ENCODE peak calls at places on chromosomes 3 and 15, in five cellular contexts. One of them, this sample, is unnamed.

GRCh38 chr15:93331545-93332117 is 242.6 kb upstream of the RGMA start:
- DNase-seq in spleen: no peak
- DNase-seq in breast epithelium: no peak
- DNase-seq in pancreas: peak; percentile 31
- DNase-seq in GM12865: no peak
- DNase-seq in this sample: no peak

GRCh38 chr3:81980566-81981494 is 219.4 kb upstream of the GBE1 start:
- DNase-seq in spleen: no peak
- DNase-seq in breast epithelium: no peak
- DNase-seq in pancreas: no peak
- DNase-seq in GM12865: no peak
- DNase-seq in this sample: no peak

GRCh38 chr3:193378706-193379105 is at the start of gene ATP13A5:
- DNase-seq in spleen: no peak
- DNase-seq in breast epithelium: no peak
- DNase-seq in pancreas: no peak
- DNase-seq in GM12865: no peak
- DNase-seq in this sample: no peak

GRCh38 chr3:183328164-183328563 is 75.1 kb downstream of the B3GNT5 start:
- DNase-seq in spleen: no peak
- DNase-seq in breast epithelium: no peak
- DNase-seq in pancreas: no peak
- DNase-seq in GM12865: no peak
- DNase-seq in this sample: peak; percentile 39

GRCh38 chr15:29455055-29455454 is 185.4 kb upstream of the NSMCE3 start:
- DNase-seq in spleen: no peak
- DNase-seq in breast epithelium: no peak
- DNase-seq in pancreas: no peak
- DNase-seq in GM12865: no peak
- DNase-seq in this sample: no peak

GRCh38 chr3:18302517-18302916 is 122.6 kb downstream of the SATB1 start:
- DNase-seq in spleen: no peak
- DNase-seq in breast epithelium: no peak
- DNase-seq in pancreas: no peak
- DNase-seq in GM12865: no peak
- DNase-seq in this sample: peak; percentile 88

GRCh38 chr15:51864408-51865056 is 35.1 kb downstream of the TMOD3 start:
- DNase-seq in spleen: no peak
- DNase-seq in breast epithelium: no peak
- DNase-seq in pancreas: no peak
- DNase-seq in GM12865: no peak
- DNase-seq in this sample: peak; percentile 71

GRCh38 chr15:65731926-65732325 is 60.2 kb downstream of the DENND4A start:
- DNase-seq in spleen: no peak
- DNase-seq in breast epithelium: no peak
- DNase-seq in pancreas: no peak
- DNase-seq in GM12865: no peak
- DNase-seq in this sample: peak; percentile 3

GRCh38 chr3:133393204-133393603 is 6.7 kb upstream of the BFSP2 start:
- DNase-seq in spleen: no peak
- DNase-seq in breast epithelium: peak; percentile 78
- DNase-seq in pancreas: no peak
- DNase-seq in GM12865: no peak
- DNase-seq in this sample: no peak

GRCh38 chr15:95626501-95627361 is 703.8 kb upstream of the NR2F2 start:
- DNase-seq in spleen: no peak
- DNase-seq in breast epithelium: no peak
- DNase-seq in pancreas: no peak
- DNase-seq in GM12865: peak; percentile 34
- DNase-seq in this sample: no peak

GRCh38 chr3:170055209-170055608 is 17.4 kb downstream of the GPR160 start:
- DNase-seq in spleen: no peak
- DNase-seq in breast epithelium: no peak
- DNase-seq in pancreas: no peak
- DNase-seq in GM12865: peak; percentile 89
- DNase-seq in this sample: peak; percentile 44

GRCh38 chr3:31880020-31880419 is 101.0 kb downstream of the OSBPL10 start:
- DNase-seq in spleen: no peak
- DNase-seq in breast epithelium: no peak
- DNase-seq in pancreas: no peak
- DNase-seq in GM12865: peak; percentile 21
- DNase-seq in this sample: peak; percentile 24

GRCh38 chr15:90062023-90062728 is 40.1 kb downstream of the IDH2 start:
- DNase-seq in spleen: no peak
- DNase-seq in breast epithelium: peak; percentile 67
- DNase-seq in pancreas: peak; percentile 93
- DNase-seq in GM12865: peak; percentile 84
- DNase-seq in this sample: no peak

GRCh38 chr15:87940763-87941162 is 315.8 kb downstream of the NTRK3 start:
- DNase-seq in spleen: no peak
- DNase-seq in breast epithelium: no peak
- DNase-seq in pancreas: no peak
- DNase-seq in GM12865: no peak
- DNase-seq in this sample: no peak

GRCh38 chr15:29860872-29861271 is 38.6 kb upstream of the TJP1 start:
- DNase-seq in spleen: no peak
- DNase-seq in breast epithelium: no peak
- DNase-seq in pancreas: no peak
- DNase-seq in GM12865: no peak
- DNase-seq in this sample: peak; percentile 10

GRCh38 chr3:46541856-46542255 is 24.2 kb downstream of the LRRC2 start:
- DNase-seq in spleen: no peak
- DNase-seq in breast epithelium: no peak
- DNase-seq in pancreas: no peak
- DNase-seq in GM12865: peak; percentile 38
- DNase-seq in this sample: no peak

GRCh38 chr3:196198771-196199753 is 12.1 kb downstream of the ZDHHC19 start:
- DNase-seq in spleen: peak; percentile 64
- DNase-seq in breast epithelium: no peak
- DNase-seq in pancreas: no peak
- DNase-seq in GM12865: no peak
- DNase-seq in this sample: peak; percentile 15

GRCh38 chr3:110237091-110237615 is 834.5 kb upstream of the NECTIN3 start:
- DNase-seq in spleen: no peak
- DNase-seq in breast epithelium: no peak
- DNase-seq in pancreas: no peak
- DNase-seq in GM12865: no peak
- DNase-seq in this sample: no peak

GRCh38 chr3:120569224-120569915 is 26.8 kb upstream of the NDUFB4 start:
- DNase-seq in spleen: no peak
- DNase-seq in breast epithelium: no peak
- DNase-seq in pancreas: no peak
- DNase-seq in GM12865: no peak
- DNase-seq in this sample: no peak

GRCh38 chr15:90291679-90292356 is 26.3 kb downstream of the NGRN start:
- DNase-seq in spleen: no peak
- DNase-seq in breast epithelium: no peak
- DNase-seq in pancreas: peak; percentile 53
- DNase-seq in GM12865: peak; percentile 59
- DNase-seq in this sample: peak; percentile 24

GRCh38 chr15:88663216-88663615 is 24.4 kb downstream of the ISG20 start:
- DNase-seq in spleen: peak; percentile 69
- DNase-seq in breast epithelium: peak; percentile 54
- DNase-seq in pancreas: no peak
- DNase-seq in GM12865: no peak
- DNase-seq in this sample: no peak

GRCh38 chr3:14360123-14360881 is 42.1 kb upstream of the SLC6A6 start:
- DNase-seq in spleen: no peak
- DNase-seq in breast epithelium: no peak
- DNase-seq in pancreas: no peak
- DNase-seq in GM12865: no peak
- DNase-seq in this sample: no peak

GRCh38 chr3:78838362-78838761 is 929.4 kb downstream of the ROBO1 start:
- DNase-seq in spleen: no peak
- DNase-seq in breast epithelium: no peak
- DNase-seq in pancreas: no peak
- DNase-seq in GM12865: peak; percentile 52
- DNase-seq in this sample: no peak

GRCh38 chr3:47152578-47152977 is 11.3 kb downstream of the SETD2 start:
- DNase-seq in spleen: no peak
- DNase-seq in breast epithelium: no peak
- DNase-seq in pancreas: no peak
- DNase-seq in GM12865: no peak
- DNase-seq in this sample: no peak

GRCh38 chr3:98482717-98483482 is 14.6 kb upstream of the OR5K2 start:
- DNase-seq in spleen: no peak
- DNase-seq in breast epithelium: no peak
- DNase-seq in pancreas: no peak
- DNase-seq in GM12865: peak; percentile 33
- DNase-seq in this sample: no peak

GRCh38 chr3:21562225-21562624 is 188.8 kb downstream of the ZNF385D start:
- DNase-seq in spleen: no peak
- DNase-seq in breast epithelium: no peak
- DNase-seq in pancreas: no peak
- DNase-seq in GM12865: no peak
- DNase-seq in this sample: peak; percentile 45

GRCh38 chr3:78497025-78497424 is 1270.8 kb downstream of the ROBO1 start:
- DNase-seq in spleen: no peak
- DNase-seq in breast epithelium: no peak
- DNase-seq in pancreas: no peak
- DNase-seq in GM12865: no peak
- DNase-seq in this sample: no peak

GRCh38 chr3:127867986-127868385 is 45.7 kb upstream of the MGLL start:
- DNase-seq in spleen: no peak
- DNase-seq in breast epithelium: no peak
- DNase-seq in pancreas: no peak
- DNase-seq in GM12865: no peak
- DNase-seq in this sample: peak; percentile 68

GRCh38 chr3:42061711-42062408 is 29.3 kb upstream of the TRAK1 start:
- DNase-seq in spleen: no peak
- DNase-seq in breast epithelium: peak; percentile 45
- DNase-seq in pancreas: no peak
- DNase-seq in GM12865: no peak
- DNase-seq in this sample: peak; percentile 95

GRCh38 chr15:49521802-49522201 is 98.8 kb downstream of the FGF7 start:
- DNase-seq in spleen: no peak
- DNase-seq in breast epithelium: no peak
- DNase-seq in pancreas: no peak
- DNase-seq in GM12865: peak; percentile 13
- DNase-seq in this sample: peak; percentile 28
- TF ChIP-seq CTCF in spleen: no peak
- TF ChIP-seq CTCF in breast epithelium: no peak
- TF ChIP-seq CTCF in pancreas: no peak
- TF ChIP-seq CTCF in GM12865: peak; percentile 17
- TF ChIP-seq CTCF in this sample: peak; percentile 34

GRCh38 chr3:123335007-123335670 is 113.8 kb downstream of the ADCY5 start:
- DNase-seq in spleen: peak; percentile 61
- DNase-seq in breast epithelium: no peak
- DNase-seq in pancreas: peak; percentile 1
- DNase-seq in GM12865: peak; percentile 11
- DNase-seq in this sample: no peak
- H3K4me3 ChIP-seq in spleen: no peak overlapping the region
- H3K4me3 ChIP-seq in breast epithelium: no peak overlapping the region
- H3K4me3 ChIP-seq in pancreas: no peak overlapping the region
- H3K4me3 ChIP-seq in GM12865: no peak overlapping the region
- H3K4me3 ChIP-seq in this sample: no peak overlapping the region

DNA sequence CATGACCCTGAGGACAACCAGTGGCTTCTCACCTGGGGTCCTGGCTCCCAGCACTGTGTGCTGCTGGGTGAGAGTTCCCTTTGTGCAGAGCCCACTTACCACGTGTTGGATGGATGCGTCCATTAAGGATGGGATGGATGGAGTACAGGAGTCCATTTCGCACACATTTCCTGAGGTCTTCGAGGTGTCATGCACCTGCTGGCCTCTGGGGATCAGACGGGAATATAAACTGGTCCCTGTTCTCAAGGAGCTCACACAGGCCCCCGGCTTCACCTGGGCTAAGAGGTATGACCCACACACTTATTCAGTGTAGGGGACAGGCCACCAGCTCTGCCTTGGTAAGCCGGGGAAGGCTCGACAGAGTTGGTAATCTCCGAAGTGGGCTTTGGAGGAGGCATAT is 39.5 kb downstream of the MAGEF1 start:
- DNase-seq in spleen: no peak
- DNase-seq in breast epithelium: no peak
- DNase-seq in pancreas: no peak
- DNase-seq in GM12865: no peak
- DNase-seq in this sample: no peak
- TF ChIP-seq CTCF in spleen: no peak
- TF ChIP-seq CTCF in breast epithelium: no peak
- TF ChIP-seq CTCF in pancreas: no peak
- TF ChIP-seq CTCF in GM12865: no peak
- TF ChIP-seq CTCF in this sample: no peak

GRCh38 chr15:61222010-61222409 is 7.1 kb downstream of the RORA start:
- DNase-seq in spleen: no peak
- DNase-seq in breast epithelium: no peak
- DNase-seq in pancreas: no peak
- DNase-seq in GM12865: no peak
- DNase-seq in this sample: no peak

GRCh38 chr15:61232266-61232665 is 3.2 kb upstream of the RORA start:
- DNase-seq in spleen: no peak
- DNase-seq in breast epithelium: no peak
- DNase-seq in pancreas: no peak
- DNase-seq in GM12865: no peak
- DNase-seq in this sample: no peak

GRCh38 chr15:61227269-61228024 is 1.7 kb downstream of the RORA start:
- DNase-seq in spleen: no peak
- DNase-seq in breast epithelium: peak; percentile 25
- DNase-seq in pancreas: peak; percentile 30
- DNase-seq in GM12865: no peak
- DNase-seq in this sample: peak; percentile 65

GRCh38 chr15:61228025-61228901 is 839 bp downstream of the RORA start:
- DNase-seq in spleen: no peak
- DNase-seq in breast epithelium: no peak
- DNase-seq in pancreas: peak; percentile 23
- DNase-seq in GM12865: no peak
- DNase-seq in this sample: peak; percentile 40

DNA sequence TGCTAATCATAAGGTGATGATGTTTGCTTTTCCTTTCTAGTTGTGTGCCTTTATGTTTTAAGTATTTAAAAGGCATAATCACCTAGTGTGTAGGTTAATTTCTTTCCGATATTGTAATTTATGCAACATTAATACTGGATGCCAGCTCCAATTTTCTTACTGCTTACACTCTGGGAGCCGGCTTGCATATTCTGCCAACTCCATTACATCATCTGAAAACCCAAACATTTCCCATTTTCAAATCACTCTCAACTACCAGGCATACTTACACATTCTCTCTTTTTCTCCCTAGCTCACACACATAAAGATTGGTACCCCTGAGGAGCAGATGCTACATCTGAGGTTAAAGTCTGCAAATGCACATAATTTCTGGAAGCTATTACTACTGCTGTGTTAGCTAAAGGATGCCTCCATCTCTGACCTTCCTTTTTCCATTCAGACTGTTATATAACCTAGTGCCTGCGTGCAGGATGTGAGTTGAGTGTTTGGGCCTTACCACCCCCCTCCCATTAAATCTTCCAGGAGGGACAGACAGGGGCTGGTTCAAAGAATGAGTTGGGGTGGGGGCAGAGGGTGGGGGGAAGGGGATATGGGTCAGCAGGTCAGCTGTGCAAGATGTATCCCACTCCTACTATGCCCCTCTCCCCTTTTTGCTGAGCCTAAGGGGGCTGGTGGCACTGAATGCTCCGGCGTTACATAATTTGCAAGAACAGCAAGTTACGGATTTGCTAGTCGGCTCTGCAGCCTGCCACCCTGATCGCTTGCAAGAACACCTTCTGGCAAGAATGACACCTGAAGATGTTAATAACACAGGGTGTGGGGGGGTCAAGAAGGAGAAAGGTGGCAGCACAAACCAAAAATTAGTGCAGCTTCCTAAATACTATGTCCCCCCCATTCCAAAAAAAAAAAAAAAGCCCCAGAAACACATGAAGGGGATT is 2.5 kb downstream of the RORA start:
- DNase-seq in spleen: no peak
- DNase-seq in breast epithelium: no peak
- DNase-seq in pancreas: no peak
- DNase-seq in GM12865: peak; percentile 2
- DNase-seq in this sample: no peak
- H3K4me3 ChIP-seq in spleen: peak overlapping the region; percentile 47
- H3K4me3 ChIP-seq in breast epithelium: peak overlapping the region; percentile 80
- H3K4me3 ChIP-seq in pancreas: peak overlapping the region; percentile 46
- H3K4me3 ChIP-seq in GM12865: no peak overlapping the region
- H3K4me3 ChIP-seq in this sample: peak overlapping the region; percentile 62